ENCODE peak calls at places on chromosomes 5 and 9, in seven cellular contexts. V, B, J, Y, M, T and K are unnamed samples.

GRCh38 chr9:4146293-4146692 is 153.6 kb downstream of the GLIS3 start:
- DNase-seq in V (no peak), B (no peak), J (no peak), Y (no peak), M (peak), T (no peak), K (no peak)

GRCh38 chr5:146825033-146825432 is 53.5 kb downstream of the PPP2R2B start:
- DNase-seq in V (no peak), B (no peak), J (no peak), Y (peak), M (no peak), T (peak), K (no peak)

GRCh38 chr5:112703866-112704820 is 33.5 kb upstream of the APC start:
- DNase-seq in V (no peak), B (no peak), J (no peak), Y (no peak), M (no peak), T (no peak), K (no peak)

GRCh38 chr9:113976915-113977314 is 100.8 kb downstream of the ZNF618 start:
- DNase-seq in V (no peak), B (no peak), J (no peak), Y (no peak), M (no peak), T (no peak), K (no peak)

GRCh38 chr9:99905833-99906402 is 536 bp upstream of the STX17 start:
- DNase-seq in V (no peak), B (no peak), J (no peak), Y (no peak), M (no peak), T (peak), K (no peak)

GRCh38 chr9:111648066-111648465 is 13.3 kb upstream of the GNG10 start:
- DNase-seq in V (no peak), B (no peak), J (no peak), Y (no peak), M (no peak), T (no peak), K (no peak)

GRCh38 chr9:2984481-2984880 is 140.6 kb upstream of the PUM3 start:
- DNase-seq in V (no peak), B (no peak), J (no peak), Y (no peak), M (peak), T (no peak), K (no peak)

GRCh38 chr9:106075568-106075967 is 381.2 kb downstream of the TMEM38B start:
- DNase-seq in V (no peak), B (no peak), J (no peak), Y (no peak), M (no peak), T (no peak), K (no peak)

GRCh38 chr5:132069561-132069960 is 4.0 kb upstream of the CSF2 start:
- DNase-seq in V (no peak), B (no peak), J (no peak), Y (no peak), M (no peak), T (no peak), K (no peak)

GRCh38 chr5:146588331-146588730 is 72.3 kb upstream of the GPR151 start:
- DNase-seq in V (no peak), B (no peak), J (no peak), Y (no peak), M (no peak), T (no peak), K (no peak)

GRCh38 chr9:89563511-89564256 is 41.1 kb upstream of the GADD45G start:
- DNase-seq in V (no peak), B (no peak), J (no peak), Y (no peak), M (no peak), T (no peak), K (no peak)

GRCh38 chr5:72921103-72921502 is 34.7 kb upstream of the FCHO2 start:
- DNase-seq in V (no peak), B (no peak), J (no peak), Y (no peak), M (no peak), T (no peak), K (no peak)

GRCh38 chr5:114957384-114957783 is 212.3 kb downstream of the TRIM36 start:
- DNase-seq in V (peak), B (no peak), J (no peak), Y (no peak), M (no peak), T (no peak), K (no peak)

GRCh38 chr5:153523831-153524230 is 33.4 kb downstream of the GRIA1 start:
- DNase-seq in V (no peak), B (no peak), J (no peak), Y (no peak), M (no peak), T (peak), K (no peak)

GRCh38 chr5:138789771-138790242 is 36.6 kb downstream of the CTNNA1 start:
- DNase-seq in V (no peak), B (no peak), J (no peak), Y (peak), M (no peak), T (no peak), K (no peak)

GRCh38 chr9:7844283-7844682 is 44.7 kb upstream of the DMAC1 start:
- DNase-seq in V (no peak), B (no peak), J (no peak), Y (no peak), M (peak), T (peak), K (no peak)

GRCh38 chr9:132505961-132506691 is 76.3 kb upstream of the BARHL1 start:
- DNase-seq in V (no peak), B (no peak), J (no peak), Y (no peak), M (no peak), T (no peak), K (no peak)

GRCh38 chr5:116938488-116938887 is 363.9 kb upstream of the SEMA6A start:
- DNase-seq in V (no peak), B (no peak), J (no peak), Y (no peak), M (no peak), T (no peak), K (no peak)